ENCODE peak calls at places on chromosomes 3 and 15, in eight cellular contexts. W is fibroblast of the aortic adventitia, C is mammary epithelial cell, J is heart right ventricle, U is left ventricle myocardium inferior, V is mesendoderm, N is fibroblast of lung, Z is endodermal cell. S is an unnamed sample.

GRCh38 chr3:120487079-120487693 is 36.4 kb upstream of the FSTL1 start:
- DNase-seq in W (peak), C (no peak), J (no peak), U (peak), V (no peak), N (peak), Z (no peak), S (peak)

GRCh38 chr15:73927003-73927475 is 777 bp downstream of the LOXL1 start:
- DNase-seq in W (no peak), C (no peak), J (peak), U (peak), V (peak), N (no peak), Z (peak), S (no peak)

GRCh38 chr3:47294392-47294791 is 11.6 kb downstream of the KLHL18 start:
- DNase-seq in W (no peak), C (no peak), J (no peak), U (no peak), V (no peak), N (no peak), Z (no peak), S (no peak)

GRCh38 chr15:35728176-35728938 is 182.4 kb upstream of the DPH6 start:
- DNase-seq in W (no peak), C (no peak), J (no peak), U (no peak), V (peak), N (peak), Z (no peak), S (no peak)

GRCh38 chr3:151402349-151402748 is 17.8 kb upstream of the P2RY12 start:
- DNase-seq in W (no peak), C (no peak), J (no peak), U (no peak), V (no peak), N (no peak), Z (no peak), S (no peak)

GRCh38 chr3:58215317-58216025 is 4.7 kb upstream of the DNASE1L3 start:
- DNase-seq in W (no peak), C (peak), J (no peak), U (no peak), V (no peak), N (no peak), Z (no peak), S (no peak)

GRCh38 chr3:10417849-10418248 is 87.5 kb downstream of the ATP2B2 start:
- DNase-seq in W (peak), C (no peak), J (no peak), U (no peak), V (peak), N (peak), Z (no peak), S (no peak)

GRCh38 chr3:180749322-180749721 is 70.0 kb upstream of the CCDC39 start:
- DNase-seq in W (no peak), C (no peak), J (no peak), U (no peak), V (no peak), N (no peak), Z (peak), S (no peak)

GRCh38 chr3:114861666-114862065 is 285.4 kb downstream of the ZBTB20 start:
- DNase-seq in W (no peak), C (no peak), J (no peak), U (no peak), V (no peak), N (no peak), Z (no peak), S (no peak)

DNA sequence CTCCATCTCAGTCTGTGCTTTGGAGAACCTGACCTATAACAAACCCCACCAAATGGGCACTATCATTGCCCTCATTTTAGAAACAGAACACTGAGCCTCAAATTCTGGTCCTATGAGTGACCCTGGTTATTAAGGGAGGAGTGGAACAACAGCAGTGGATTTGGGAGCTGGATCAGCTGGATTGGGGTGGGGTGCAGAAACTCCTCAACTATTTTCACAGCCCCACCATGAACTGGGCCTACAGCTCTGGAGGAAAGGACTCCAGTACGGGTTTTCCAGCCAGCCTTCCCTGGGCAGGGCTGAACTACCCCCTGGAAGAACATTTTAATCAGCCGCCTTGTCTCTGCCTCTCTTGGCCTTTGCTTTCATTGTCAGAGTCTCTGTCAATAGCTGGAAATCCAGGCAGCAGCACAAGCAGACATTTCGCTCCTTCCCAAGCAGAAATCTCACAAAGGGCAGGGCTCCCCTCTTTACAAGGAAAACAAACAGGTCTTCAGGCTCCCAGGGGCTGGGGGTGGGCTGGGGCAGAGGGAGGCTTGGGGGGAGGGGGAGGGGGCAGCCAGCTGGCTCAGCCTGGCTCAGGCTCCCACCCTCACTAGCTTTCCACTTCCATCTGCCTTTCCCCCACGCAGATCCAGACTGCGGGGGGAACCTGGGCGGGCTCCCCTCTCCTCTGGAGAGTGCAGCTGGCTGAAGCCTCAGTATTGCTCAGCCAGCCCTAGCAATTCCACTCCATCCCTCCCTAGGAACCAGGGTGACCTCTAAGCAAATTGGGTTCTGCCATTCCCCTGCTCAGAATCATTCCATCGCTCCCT is 13.7 kb upstream of the TLE3 start:
- DNase-seq in W (peak), C (peak), J (peak), U (peak), V (peak), N (peak), Z (peak), S (peak)
- H3K4me3 ChIP-seq in W (no peak), C (no peak), J (peak), U (peak), V (no peak), N (no peak), Z (peak), S (no peak)

GRCh38 chr15:101127503-101128076 is 124.3 kb downstream of the CHSY1 start:
- DNase-seq in W (peak), C (peak), J (peak), U (peak), V (no peak), N (peak), Z (no peak), S (peak)
- H3K4me3 ChIP-seq in W (peak), C (no peak), J (no peak), U (no peak), V (no peak), N (no peak), Z (no peak), S (no peak)

GRCh38 chr3:28130836-28131235 is 110.6 kb upstream of the CMC1 start:
- DNase-seq in W (no peak), C (no peak), J (no peak), U (no peak), V (peak), N (no peak), Z (peak), S (no peak)

GRCh38 chr3:28122227-28122626 is 119.2 kb upstream of the CMC1 start:
- DNase-seq in W (peak), C (no peak), J (no peak), U (no peak), V (no peak), N (no peak), Z (no peak), S (no peak)

GRCh38 chr3:28124882-28125281 is 116.5 kb upstream of the CMC1 start:
- DNase-seq in W (no peak), C (no peak), J (no peak), U (no peak), V (no peak), N (no peak), Z (no peak), S (no peak)

DNA sequence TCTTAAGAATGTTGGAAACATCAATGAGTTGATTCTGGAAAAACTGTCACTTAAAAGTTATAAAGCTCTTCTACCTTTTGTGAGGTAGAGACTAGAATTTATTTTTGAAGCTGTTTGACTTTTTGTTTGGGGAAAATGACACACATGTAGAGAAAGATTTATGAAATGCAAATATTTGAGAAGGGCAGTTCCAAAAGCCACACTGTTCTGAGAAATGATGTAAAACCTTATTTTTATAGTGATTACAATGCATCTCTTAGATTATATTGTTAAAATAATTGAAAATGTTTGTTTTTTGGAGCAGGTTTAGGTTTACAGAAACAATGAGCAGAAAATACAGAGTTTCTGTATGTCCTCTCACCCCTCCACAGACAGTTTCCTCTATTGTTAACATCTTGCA is 116.1 kb upstream of the CMC1 start:
- DNase-seq in W (no peak), C (no peak), J (no peak), U (no peak), V (no peak), N (no peak), Z (no peak), S (no peak)
- H3K4me3 ChIP-seq in W (no peak), C (no peak), J (no peak), U (no peak), V (no peak), N (no peak), Z (no peak), S (no peak)

DNA sequence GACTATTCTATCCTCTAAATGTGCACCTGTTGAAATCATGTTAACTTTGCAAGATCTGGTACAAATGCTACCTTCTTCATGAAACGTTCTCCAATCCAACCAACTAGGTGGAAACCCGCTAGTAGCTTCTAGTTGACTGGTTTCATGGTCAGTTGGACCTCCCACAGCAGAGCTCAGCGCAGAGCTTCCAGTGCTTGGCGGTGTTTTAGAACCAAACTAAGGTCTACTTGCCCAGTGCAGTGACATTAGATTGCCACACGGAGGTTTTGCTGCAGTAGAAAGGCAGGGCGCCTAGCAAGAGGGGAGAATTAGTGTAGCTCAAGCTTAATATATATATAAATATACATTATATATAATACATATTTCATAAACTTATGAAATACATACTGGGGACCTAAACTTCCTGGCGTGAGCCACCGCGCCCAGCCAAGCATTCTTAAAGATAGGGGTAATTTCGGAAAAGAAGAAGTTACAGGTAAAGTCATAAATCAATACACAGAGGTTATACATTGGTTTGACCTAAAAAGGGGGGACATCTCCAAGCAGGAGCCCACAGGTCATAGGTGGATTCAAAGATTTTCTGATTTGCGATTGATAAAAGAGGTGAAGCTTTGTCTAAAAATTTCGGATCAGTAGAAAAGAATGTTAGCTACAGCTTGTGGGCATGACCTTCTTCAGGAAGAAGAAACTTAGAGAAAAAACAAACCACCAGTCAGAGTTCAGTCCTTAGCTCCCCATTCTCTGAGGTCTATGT is 2.0 kb upstream of the OXSR1 start:
- DNase-seq in W (no peak), C (no peak), J (no peak), U (no peak), V (peak), N (no peak), Z (peak), S (no peak)
- H3K4me3 ChIP-seq in W (no peak), C (no peak), J (no peak), U (no peak), V (no peak), N (no peak), Z (no peak), S (no peak)

DNA sequence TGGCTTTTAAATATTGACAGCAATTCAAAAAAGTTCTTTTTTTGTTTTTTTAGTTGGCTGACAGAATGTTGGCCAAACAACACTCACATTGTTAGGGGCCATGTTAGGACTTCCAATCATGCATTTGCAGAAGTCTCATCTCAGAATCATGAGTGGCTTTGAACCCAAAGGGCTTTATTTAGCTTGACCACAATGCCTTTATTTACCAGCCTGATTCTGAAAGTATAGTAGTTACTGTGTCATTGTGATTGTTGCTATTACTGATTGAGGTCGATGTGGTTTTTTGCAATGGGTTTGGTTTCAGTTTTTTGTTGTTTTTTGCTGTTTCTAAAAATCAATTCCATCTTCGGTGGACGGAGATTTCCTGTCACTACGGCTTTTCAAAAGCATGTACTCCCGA is 7.2 kb downstream of the GLDN start:
- DNase-seq in W (no peak), C (no peak), J (no peak), U (no peak), V (no peak), N (no peak), Z (no peak), S (no peak)
- H3K4me3 ChIP-seq in W (no peak), C (no peak), J (no peak), U (no peak), V (no peak), N (no peak), Z (no peak), S (no peak)

GRCh38 chr3:71133874-71134273 is 449.7 kb downstream of the FOXP1 start:
- DNase-seq in W (no peak), C (no peak), J (no peak), U (no peak), V (no peak), N (no peak), Z (no peak), S (no peak)

GRCh38 chr3:71131385-71131871 is 452.1 kb downstream of the FOXP1 start:
- DNase-seq in W (no peak), C (no peak), J (no peak), U (no peak), V (no peak), N (no peak), Z (no peak), S (no peak)

GRCh38 chr3:71130516-71131384 is 452.8 kb downstream of the FOXP1 start:
- DNase-seq in W (peak), C (peak), J (peak), U (peak), V (peak), N (peak), Z (no peak), S (peak)

GRCh38 chr3:71132995-71133730 is 450.4 kb downstream of the FOXP1 start:
- DNase-seq in W (no peak), C (no peak), J (no peak), U (no peak), V (no peak), N (no peak), Z (no peak), S (no peak)

DNA sequence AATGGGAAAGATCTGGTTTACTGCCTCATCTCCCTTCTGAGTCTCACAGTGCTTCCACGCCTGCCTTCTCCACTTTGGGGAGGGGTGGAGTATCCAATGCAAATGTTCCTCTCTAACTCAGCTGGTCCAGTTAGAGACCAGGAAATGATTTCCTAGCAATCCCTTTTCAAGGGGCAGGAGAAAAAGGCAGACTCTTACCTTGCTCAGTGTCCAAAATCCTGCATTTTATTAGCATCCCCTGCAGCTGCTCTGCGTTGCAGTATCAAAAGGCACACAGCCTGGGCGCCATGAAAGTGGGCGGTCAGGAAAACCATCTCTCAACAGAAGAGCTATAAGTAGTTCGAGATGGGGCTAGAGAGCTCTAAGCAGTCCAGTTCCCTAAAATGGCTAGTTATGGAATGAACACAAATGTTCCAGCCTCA is 451.6 kb downstream of the FOXP1 start:
- DNase-seq in W (no peak), C (no peak), J (no peak), U (no peak), V (peak), N (no peak), Z (no peak), S (no peak)
- H3K4me3 ChIP-seq in W (no peak), C (no peak), J (peak), U (peak), V (no peak), N (no peak), Z (no peak), S (no peak)

DNA sequence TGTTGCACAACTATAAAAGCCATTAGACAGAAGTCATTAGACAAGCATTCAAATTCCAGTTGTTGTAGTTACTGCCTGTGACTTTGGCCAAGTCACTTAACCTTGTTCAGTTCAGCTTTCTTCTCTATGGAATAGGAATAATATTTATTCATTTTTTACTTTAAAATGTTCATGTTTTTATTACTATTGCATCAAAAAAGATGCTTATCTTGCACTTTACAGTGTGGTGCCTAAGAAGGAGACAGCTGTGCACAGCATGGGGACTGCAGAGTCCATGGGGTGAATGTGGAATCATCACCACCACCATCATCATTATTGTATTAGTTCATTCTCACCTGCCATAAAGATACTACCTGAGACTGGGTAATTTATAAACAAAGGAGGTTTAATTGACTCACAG is 504.2 kb downstream of the SOX2 start:
- DNase-seq in W (no peak), C (no peak), J (no peak), U (no peak), V (no peak), N (no peak), Z (no peak), S (no peak)
- H3K4me3 ChIP-seq in W (no peak), C (no peak), J (no peak), U (no peak), V (no peak), N (no peak), Z (no peak), S (no peak)